ENCODE peak calls at places on chromosomes 7 and 10, in seven cellular contexts. V is sigmoid colon, L is GM12878, B is psoas muscle, X is fibroblast of lung, P is astrocyte of the spinal cord, Z is PC-9. O is an unnamed sample.
A peak's percentile ranks its signal among the peaks of the same experiment; 100 is the strongest.

GRCh38 chr7:45661302-45661995 is 87.3 kb downstream of the ADCY1 start:
- DNase-seq in V (no peak), L (no peak), B (no peak), X (no peak), P (no peak), Z (no peak), O (no peak)

GRCh38 chr7:77391230-77391629 is 24.9 kb downstream of the GSAP start:
- DNase-seq in V (no peak), L (peak; percentile 39), B (no peak), X (no peak), P (no peak), Z (no peak), O (peak; percentile 47)

GRCh38 chr7:41006591-41006990 is 696.3 kb downstream of the INHBA start:
- DNase-seq in V (no peak), L (no peak), B (no peak), X (peak; percentile 70), P (peak; percentile 48), Z (no peak), O (no peak)

GRCh38 chr10:308572-309085 is 173.4 kb downstream of the ZMYND11 start:
- DNase-seq in V (peak; percentile 54), L (no peak), B (no peak), X (no peak), P (no peak), Z (no peak), O (no peak)

GRCh38 chr7:1707756-1708611 is 37.9 kb downstream of the ELFN1 start:
- DNase-seq in V (no peak), L (no peak), B (no peak), X (no peak), P (no peak), Z (no peak), O (no peak)

GRCh38 chr7:128805225-128805624 is 13.5 kb downstream of the CCDC136 start:
- DNase-seq in V (no peak), L (no peak), B (no peak), X (no peak), P (no peak), Z (no peak), O (no peak)

GRCh38 chr7:134565643-134566136 is 16.8 kb downstream of the AKR1B15 start:
- DNase-seq in V (no peak), L (no peak), B (peak; percentile 60), X (peak; percentile 36), P (peak; percentile 50), Z (peak; percentile 38), O (no peak)

GRCh38 chr7:123367508-123368122 is 166.8 kb downstream of the IQUB start:
- DNase-seq in V (no peak), L (peak; percentile 15), B (no peak), X (peak; percentile 6), P (peak; percentile 47), Z (peak; percentile 15), O (no peak)

GRCh38 chr7:112789453-112789823 is 755 bp downstream of the TMEM168 start:
- DNase-seq in V (no peak), L (no peak), B (no peak), X (peak; percentile 0), P (no peak), Z (no peak), O (no peak)

GRCh38 chr10:103316087-103316486 is 34.9 kb downstream of the PCGF6 start:
- DNase-seq in V (no peak), L (no peak), B (no peak), X (no peak), P (no peak), Z (no peak), O (no peak)

GRCh38 chr7:925601-926000 is 28.9 kb downstream of the ADAP1 start:
- DNase-seq in V (peak; percentile 82), L (no peak), B (peak; percentile 70), X (no peak), P (no peak), Z (peak; percentile 47), O (no peak)

GRCh38 chr7:45874408-45875131 is 1.7 kb upstream of the CCDC201 start:
- DNase-seq in V (no peak), L (no peak), B (no peak), X (peak; percentile 94), P (peak; percentile 75), Z (peak; percentile 28), O (no peak)

GRCh38 chr7:86773309-86773708 is 129.6 kb downstream of the GRM3 start:
- DNase-seq in V (no peak), L (no peak), B (no peak), X (no peak), P (no peak), Z (no peak), O (no peak)

GRCh38 chr10:50452603-50453002 is 171.2 kb downstream of the SGMS1 start:
- DNase-seq in V (no peak), L (no peak), B (no peak), X (no peak), P (no peak), Z (no peak), O (peak; percentile 52)

GRCh38 chr7:95213809-95214492 is 110.4 kb downstream of the PON1 start:
- DNase-seq in V (peak; percentile 75), L (no peak), B (peak; percentile 90), X (peak; percentile 97), P (peak; percentile 97), Z (no peak), O (no peak)

GRCh38 chr7:150871601-150872000 is 19.3 kb downstream of the AOC1 start:
- DNase-seq in V (no peak), L (no peak), B (no peak), X (peak; percentile 3), P (no peak), Z (no peak), O (no peak)

GRCh38 chr10:72069751-72070501 is 18.4 kb downstream of the SPOCK2 start:
- DNase-seq in V (no peak), L (no peak), B (peak; percentile 23), X (no peak), P (no peak), Z (no peak), O (no peak)

GRCh38 chr10:98621630-98622029 is 174.9 kb upstream of the HPS1 start:
- DNase-seq in V (no peak), L (no peak), B (no peak), X (no peak), P (no peak), Z (no peak), O (no peak)

GRCh38 chr10:114957673-114958072 is 19.7 kb downstream of the TRUB1 start:
- DNase-seq in V (no peak), L (no peak), B (no peak), X (no peak), P (no peak), Z (no peak), O (no peak)

GRCh38 chr7:1537631-1538412 is 7.3 kb downstream of the MAFK start:
- DNase-seq in V (peak; percentile 96), L (no peak), B (peak; percentile 93), X (peak; percentile 95), P (peak; percentile 96), Z (peak; percentile 89), O (no peak)

GRCh38 chr10:127977368-127978009 is 70.6 kb downstream of the PTPRE start:
- DNase-seq in V (peak; percentile 88), L (no peak), B (peak; percentile 91), X (peak; percentile 86), P (peak; percentile 73), Z (peak; percentile 58), O (no peak)

GRCh38 chr7:142792129-142792528 is 21.4 kb downstream of the PRSS2 start:
- DNase-seq in V (no peak), L (no peak), B (no peak), X (no peak), P (no peak), Z (no peak), O (no peak)

GRCh38 chr7:105388373-105389089 is at the start of gene SRPK2:
- DNase-seq in V (peak; percentile 88), L (no peak), B (peak; percentile 86), X (peak; percentile 70), P (peak; percentile 72), Z (peak; percentile 80), O (no peak)

GRCh38 chr7:26930201-26930600 is 65.8 kb upstream of the SKAP2 start:
- DNase-seq in V (no peak), L (no peak), B (no peak), X (no peak), P (peak; percentile 1), Z (no peak), O (no peak)

GRCh38 chr7:106668853-106669539 is 8.0 kb upstream of the CCDC71L start:
- DNase-seq in V (no peak), L (no peak), B (no peak), X (no peak), P (no peak), Z (no peak), O (no peak)

GRCh38 chr10:103917326-103918052 is 495 bp downstream of the STN1 start:
- DNase-seq in V (peak; percentile 81), L (no peak), B (no peak), X (peak; percentile 51), P (no peak), Z (no peak), O (no peak)

GRCh38 chr7:88200793-88201192 is 19.0 kb downstream of the SRI start:
- DNase-seq in V (no peak), L (no peak), B (no peak), X (no peak), P (no peak), Z (no peak), O (no peak)

GRCh38 chr10:25023278-25023677 is 6.9 kb downstream of the THNSL1 start:
- DNase-seq in V (no peak), L (no peak), B (no peak), X (no peak), P (peak; percentile 73), Z (no peak), O (no peak)
- H3K4me3 ChIP-seq in V (no peak overlapping the region), L (no peak overlapping the region), B (no peak overlapping the region), X (no peak overlapping the region), P (no peak overlapping the region), Z (no peak overlapping the region), O (no peak overlapping the region)

GRCh38 chr7:149860821-149861727 is 12.7 kb upstream of the ATP6V0E2 start:
- DNase-seq in V (no peak), L (no peak), B (no peak), X (no peak), P (no peak), Z (no peak), O (no peak)
- TF ChIP-seq CTCF in V (no peak), L (peak; percentile 21), B (peak; percentile 14), X (peak; percentile 19), P (peak; percentile 46), Z (no peak), O (peak; percentile 43)

GRCh38 chr10:99782447-99783286 is at the start of gene ABCC2:
- DNase-seq in V (no peak), L (no peak), B (no peak), X (no peak), P (no peak), Z (peak; percentile 24), O (no peak)
- H3K4me3 ChIP-seq in V (no peak within 1 kb of the TSS), L (no peak within 1 kb of the TSS), B (no peak within 1 kb of the TSS), X (no peak within 1 kb of the TSS), P (no peak within 1 kb of the TSS), Z (peak within 1 kb of the TSS; percentile 79), O (no peak within 1 kb of the TSS)

DNA sequence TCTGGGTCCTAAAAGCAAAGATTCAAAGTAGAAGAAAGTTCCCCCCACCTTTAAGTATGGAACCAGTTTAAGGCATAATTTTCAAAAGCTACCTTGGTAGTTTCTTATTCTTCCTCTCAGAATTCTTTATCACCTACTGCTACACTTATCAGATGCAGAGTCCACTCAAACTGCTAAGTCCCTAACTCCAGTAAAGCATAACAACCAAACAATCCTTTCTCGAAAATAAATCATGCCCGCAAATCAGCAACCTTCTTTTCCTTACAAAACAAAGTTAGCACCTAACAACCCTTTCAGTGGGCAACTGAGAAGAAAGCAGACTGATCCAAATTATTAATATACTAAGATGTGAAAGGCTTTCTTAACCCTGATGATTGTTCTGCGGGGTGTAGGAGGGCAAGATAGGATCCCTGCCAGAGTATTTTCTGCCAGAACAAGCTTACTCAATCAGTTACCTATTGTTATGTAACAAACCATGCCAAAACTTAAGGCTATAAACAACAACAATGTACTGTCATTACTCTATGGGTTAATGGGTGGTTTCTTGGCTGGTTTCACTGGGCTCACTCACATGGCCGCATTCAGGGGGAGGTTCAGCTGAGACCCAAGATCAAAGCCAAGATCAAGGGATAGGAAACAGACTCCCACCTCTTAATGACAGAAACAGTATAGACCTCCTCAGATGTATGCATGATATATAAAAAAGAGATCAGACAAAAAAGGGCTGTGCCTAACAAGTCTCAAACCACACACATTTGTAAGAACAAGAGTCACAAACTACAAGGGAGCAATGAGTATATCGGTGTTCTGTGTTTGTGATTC is 42.0 kb downstream of the CCDC6 start:
- DNase-seq in V (no peak), L (no peak), B (no peak), X (no peak), P (no peak), Z (no peak), O (no peak)
- TF ChIP-seq CTCF in V (no peak), L (no peak), B (no peak), X (no peak), P (no peak), Z (no peak), O (no peak)